ENCODE peak calls at places on chromosomes 4 and X, in four cellular contexts. K is HepG2, M is K562, H is H1. O is an unnamed sample.

GRCh38 chr4:55409468-55410171 is 13.9 kb downstream of the TMEM165 start:
- DNase-seq in K (no peak), M (no peak), H (no peak), O (no peak)

GRCh38 chr4:141395246-141395830 is 174.6 kb downstream of the ZNF330 start:
- DNase-seq in K (no peak), M (no peak), H (no peak), O (no peak)

GRCh38 chr4:80058740-80059139 is 14.3 kb downstream of the ANTXR2 start:
- DNase-seq in K (no peak), M (no peak), H (no peak), O (no peak)

GRCh38 chrX:53088136-53088974 is 5.6 kb upstream of the KANTR start:
- DNase-seq in K (no peak), M (no peak), H (peak; percentile 75), O (peak; percentile 84)

GRCh38 chr4:113759696-113760093 is 1.8 kb downstream of the CAMK2D start:
- DNase-seq in K (no peak), M (no peak), H (no peak), O (no peak)

GRCh38 chrX:49988128-49988527 is 65.7 kb downstream of the CLCN5 start:
- DNase-seq in K (no peak), M (no peak), H (no peak), O (no peak)

GRCh38 chr4:161816958-161817357 is 346.8 kb downstream of the FSTL5 start:
- DNase-seq in K (no peak), M (no peak), H (no peak), O (no peak)

GRCh38 chr4:148286043-148286442 is 156.2 kb downstream of the NR3C2 start:
- DNase-seq in K (no peak), M (no peak), H (no peak), O (no peak)

GRCh38 chrX:15382809-15383208 is 1.4 kb downstream of the VEGFD start:
- DNase-seq in K (no peak), M (no peak), H (no peak), O (no peak)

GRCh38 chr4:41185614-41186609 is 28.4 kb downstream of the APBB2 start:
- DNase-seq in K (no peak), M (no peak), H (no peak), O (no peak)

GRCh38 chrX:29466441-29466840 is 748.9 kb upstream of the MAGEB2 start:
- DNase-seq in K (no peak), M (no peak), H (no peak), O (no peak)

GRCh38 chrX:115393271-115393670 is 103.8 kb downstream of the LUZP4 start:
- DNase-seq in K (peak; percentile 46), M (no peak), H (no peak), O (no peak)

GRCh38 chr4:94722270-94722669 is 35.5 kb upstream of the BMPR1B start:
- DNase-seq in K (no peak), M (no peak), H (no peak), O (no peak)

GRCh38 chr4:119788334-119789266 is 160.0 kb upstream of the PDE5A start:
- DNase-seq in K (no peak), M (no peak), H (no peak), O (no peak)

GRCh38 chr4:125714845-125715244 is 400.1 kb downstream of the FAT4 start:
- DNase-seq in K (no peak), M (no peak), H (no peak), O (no peak)

GRCh38 chrX:8404443-8404842 is 60.2 kb upstream of the VCX3B start:
- DNase-seq in K (no peak), M (no peak), H (no peak), O (peak; percentile 58)

GRCh38 chr4:52822583-52823477 is 39.3 kb upstream of the RASL11B start:
- DNase-seq in K (no peak), M (no peak), H (no peak), O (no peak)

GRCh38 chrX:151174581-151175282 is 1.7 kb upstream of the GPR50 start:
- DNase-seq in K (no peak), M (peak; percentile 14), H (peak; percentile 70), O (no peak)

GRCh38 chrX:151175283-151176062 is 911 bp upstream of the GPR50 start:
- DNase-seq in K (no peak), M (peak; percentile 0), H (peak; percentile 51), O (no peak)

GRCh38 chrX:151178746-151179145 is 2.4 kb downstream of the GPR50 start:
- DNase-seq in K (no peak), M (no peak), H (no peak), O (no peak)

GRCh38 chrX:151176351-151176750 is at the start of gene GPR50:
- DNase-seq in K (no peak), M (no peak), H (no peak), O (no peak)

GRCh38 chrX:151177141-151178027 is 1.0 kb downstream of the GPR50 start:
- DNase-seq in K (no peak), M (no peak), H (peak; percentile 66), O (peak; percentile 1)
- TF ChIP-seq EZH2 in K (peak; percentile 72), M (no peak), H (peak; percentile 45), O (peak; percentile 54)

GRCh38 chr4:58936436-58936835 is 1826.3 kb upstream of the IGFBP7 start:
- DNase-seq in K (no peak), M (no peak), H (no peak), O (no peak)

GRCh38 chr4:58940167-58940566 is 1830.0 kb upstream of the IGFBP7 start:
- DNase-seq in K (no peak), M (no peak), H (no peak), O (no peak)

DNA sequence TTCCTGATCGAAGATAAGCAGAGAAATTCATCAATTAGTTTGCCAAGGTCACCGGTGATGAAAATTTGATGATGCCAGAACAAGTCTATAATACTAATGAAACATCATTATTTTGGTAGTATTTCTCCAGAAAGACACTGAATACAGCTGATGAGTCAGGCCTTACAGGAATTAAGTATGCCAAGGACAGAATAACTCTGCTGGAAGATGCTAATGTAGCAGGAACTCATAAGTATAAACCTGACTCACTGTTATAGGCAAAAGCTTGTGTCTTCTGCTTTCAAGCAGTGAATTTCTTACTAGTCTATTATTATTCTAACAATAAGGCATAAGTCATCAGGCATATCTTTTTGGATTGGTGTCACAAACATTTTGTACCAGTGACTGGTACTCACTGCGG is 1825.2 kb upstream of the IGFBP7 start:
- DNase-seq in K (no peak), M (no peak), H (no peak), O (no peak)
- TF ChIP-seq JUN in K (no peak), M (no peak), H (no peak), O (no peak)

GRCh38 chrX:100289159-100289558 is 120.9 kb downstream of the PCDH19 start:
- DNase-seq in K (no peak), M (no peak), H (no peak), O (no peak)
- TF ChIP-seq MAX in K (no peak), M (no peak), H (no peak), O (no peak)

GRCh38 chr4:185210102-185210981 is 944 bp downstream of the SNX25 start:
- DNase-seq in K (peak; percentile 13), M (peak; percentile 55), H (peak; percentile 71), O (peak; percentile 67)
- TF ChIP-seq EZH2 in K (no peak), M (no peak), H (peak; percentile 38), O (no peak)

DNA sequence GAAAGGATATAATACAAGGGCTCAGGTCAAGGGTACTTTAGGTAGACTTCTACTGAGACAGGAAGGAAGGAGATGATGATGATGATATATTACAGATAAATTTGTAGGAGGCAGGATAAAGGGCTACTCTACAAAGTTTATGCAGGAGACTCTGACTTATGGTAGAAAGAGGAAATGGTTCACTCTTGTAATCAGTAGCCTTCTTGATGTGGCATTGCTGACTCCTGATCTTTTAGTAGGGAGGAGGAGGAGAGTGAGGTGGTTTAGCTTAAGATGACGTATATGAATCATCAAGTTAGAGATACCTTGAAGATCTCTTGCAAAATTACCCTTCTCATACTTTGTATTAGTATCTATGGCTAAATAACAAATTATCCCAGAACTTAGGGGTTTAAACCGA is 4.7 kb downstream of the BLTP1 start:
- DNase-seq in K (no peak), M (no peak), H (no peak), O (no peak)
- TF ChIP-seq JUN in K (no peak), M (no peak), H (no peak), O (no peak)

DNA sequence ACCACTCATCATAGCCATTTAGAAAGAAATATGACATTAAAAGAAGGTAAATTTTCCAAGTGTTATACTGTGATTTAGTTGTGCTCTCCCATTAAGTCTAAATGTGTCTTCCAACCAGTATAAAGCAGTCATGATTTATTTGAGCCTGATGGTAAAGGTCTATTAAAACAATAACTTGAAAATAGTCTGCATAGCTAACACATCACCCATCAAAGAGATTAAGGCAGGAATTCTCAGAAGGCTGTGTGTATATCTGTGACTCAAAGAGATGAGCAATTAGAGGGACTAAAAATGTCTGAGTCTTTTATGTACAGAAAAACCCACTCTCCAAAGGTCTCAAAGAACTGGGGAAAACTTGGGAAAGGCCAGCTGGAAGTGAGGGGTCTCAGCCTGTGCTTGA is 70.3 kb upstream of the IQCM start:
- DNase-seq in K (no peak), M (no peak), H (no peak), O (no peak)
- TF ChIP-seq MAX in K (no peak), M (no peak), H (no peak), O (no peak)

O was measured in endothelial cell of umbilical vein.